ENCODE peak calls at places on chromosomes 2 and 18, in seven cellular contexts. One of them, this sample, is unnamed.

GRCh38 chr2:225334524-225334923 is 65.0 kb upstream of the NYAP2 start:
- DNase-seq in HepG2: no peak
- DNase-seq in SK-N-SH: peak; percentile 32
- DNase-seq in K562: no peak
- DNase-seq in GM12878: no peak
- DNase-seq in HCT116: no peak
- DNase-seq in H1: no peak
- DNase-seq in this sample: peak; percentile 22

GRCh38 chr2:240817496-240818292 is 2.3 kb downstream of the KIF1A start:
- DNase-seq in HepG2: no peak
- DNase-seq in SK-N-SH: no peak
- DNase-seq in K562: no peak
- DNase-seq in GM12878: no peak
- DNase-seq in HCT116: no peak
- DNase-seq in H1: no peak
- DNase-seq in this sample: no peak

GRCh38 chr2:216546646-216547403 is 48.2 kb downstream of the RPL37A start:
- DNase-seq in HepG2: no peak
- DNase-seq in SK-N-SH: no peak
- DNase-seq in K562: no peak
- DNase-seq in GM12878: no peak
- DNase-seq in HCT116: no peak
- DNase-seq in H1: no peak
- DNase-seq in this sample: no peak

GRCh38 chr2:197033222-197033621 is 106.7 kb upstream of the PGAP1 start:
- DNase-seq in HepG2: no peak
- DNase-seq in SK-N-SH: no peak
- DNase-seq in K562: no peak
- DNase-seq in GM12878: no peak
- DNase-seq in HCT116: no peak
- DNase-seq in H1: no peak
- DNase-seq in this sample: no peak

GRCh38 chr2:217061916-217062315 is 202.1 kb upstream of the TNP1 start:
- DNase-seq in HepG2: no peak
- DNase-seq in SK-N-SH: no peak
- DNase-seq in K562: no peak
- DNase-seq in GM12878: no peak
- DNase-seq in HCT116: no peak
- DNase-seq in H1: no peak
- DNase-seq in this sample: no peak

GRCh38 chr2:71801969-71802368 is 345.7 kb downstream of the CYP26B1 start:
- DNase-seq in HepG2: peak; percentile 42
- DNase-seq in SK-N-SH: peak; percentile 51
- DNase-seq in K562: peak; percentile 62
- DNase-seq in GM12878: no peak
- DNase-seq in HCT116: peak; percentile 27
- DNase-seq in H1: peak; percentile 87
- DNase-seq in this sample: no peak

GRCh38 chr2:181198188-181198864 is 217.9 kb downstream of the UBE2E3 start:
- DNase-seq in HepG2: no peak
- DNase-seq in SK-N-SH: no peak
- DNase-seq in K562: no peak
- DNase-seq in GM12878: no peak
- DNase-seq in HCT116: no peak
- DNase-seq in H1: no peak
- DNase-seq in this sample: no peak

GRCh38 chr18:68436485-68436884 is 278.4 kb downstream of the TMX3 start:
- DNase-seq in HepG2: no peak
- DNase-seq in SK-N-SH: no peak
- DNase-seq in K562: no peak
- DNase-seq in GM12878: no peak
- DNase-seq in HCT116: no peak
- DNase-seq in H1: no peak
- DNase-seq in this sample: no peak

GRCh38 chr18:62288669-62289016 is 36.5 kb upstream of the TNFRSF11A start:
- DNase-seq in HepG2: no peak
- DNase-seq in SK-N-SH: no peak
- DNase-seq in K562: no peak
- DNase-seq in GM12878: no peak
- DNase-seq in HCT116: no peak
- DNase-seq in H1: no peak
- DNase-seq in this sample: no peak

GRCh38 chr2:233477548-233478433 is 88.8 kb downstream of the USP40 start:
- DNase-seq in HepG2: no peak
- DNase-seq in SK-N-SH: no peak
- DNase-seq in K562: no peak
- DNase-seq in GM12878: no peak
- DNase-seq in HCT116: no peak
- DNase-seq in H1: no peak
- DNase-seq in this sample: no peak

GRCh38 chr2:201279079-201279478 is 18.7 kb downstream of the CASP8 start:
- DNase-seq in HepG2: no peak
- DNase-seq in SK-N-SH: no peak
- DNase-seq in K562: no peak
- DNase-seq in GM12878: no peak
- DNase-seq in HCT116: no peak
- DNase-seq in H1: no peak
- DNase-seq in this sample: no peak

GRCh38 chr2:174023591-174024523 is 58.7 kb upstream of the SP3 start:
- DNase-seq in HepG2: peak; percentile 78
- DNase-seq in SK-N-SH: peak; percentile 81
- DNase-seq in K562: peak; percentile 11
- DNase-seq in GM12878: no peak
- DNase-seq in HCT116: peak; percentile 27
- DNase-seq in H1: peak; percentile 75
- DNase-seq in this sample: no peak

GRCh38 chr2:105425936-105426625 is 27.2 kb upstream of the FHL2 start:
- DNase-seq in HepG2: no peak
- DNase-seq in SK-N-SH: peak; percentile 32
- DNase-seq in K562: peak; percentile 75
- DNase-seq in GM12878: no peak
- DNase-seq in HCT116: no peak
- DNase-seq in H1: no peak
- DNase-seq in this sample: no peak

GRCh38 chr2:65974067-65974723 is 460.7 kb upstream of the MEIS1 start:
- DNase-seq in HepG2: no peak
- DNase-seq in SK-N-SH: no peak
- DNase-seq in K562: peak; percentile 7
- DNase-seq in GM12878: no peak
- DNase-seq in HCT116: no peak
- DNase-seq in H1: no peak
- DNase-seq in this sample: no peak
- TF ChIP-seq JUND in HepG2: no peak
- TF ChIP-seq JUND in SK-N-SH: no peak
- TF ChIP-seq JUND in K562: no peak
- TF ChIP-seq JUND in GM12878: no peak
- TF ChIP-seq JUND in HCT116: no peak
- TF ChIP-seq JUND in H1: no peak
- TF ChIP-seq JUND in this sample: no peak

GRCh38 chr2:156320491-156320896 is 12.0 kb downstream of the NR4A2 start:
- DNase-seq in HepG2: no peak
- DNase-seq in SK-N-SH: peak; percentile 13
- DNase-seq in K562: peak; percentile 33
- DNase-seq in GM12878: no peak
- DNase-seq in HCT116: no peak
- DNase-seq in H1: peak; percentile 78
- DNase-seq in this sample: no peak
- TF ChIP-seq JUND in HepG2: no peak
- TF ChIP-seq JUND in SK-N-SH: no peak
- TF ChIP-seq JUND in K562: no peak
- TF ChIP-seq JUND in GM12878: no peak
- TF ChIP-seq JUND in HCT116: no peak
- TF ChIP-seq JUND in H1: no peak
- TF ChIP-seq JUND in this sample: no peak

DNA sequence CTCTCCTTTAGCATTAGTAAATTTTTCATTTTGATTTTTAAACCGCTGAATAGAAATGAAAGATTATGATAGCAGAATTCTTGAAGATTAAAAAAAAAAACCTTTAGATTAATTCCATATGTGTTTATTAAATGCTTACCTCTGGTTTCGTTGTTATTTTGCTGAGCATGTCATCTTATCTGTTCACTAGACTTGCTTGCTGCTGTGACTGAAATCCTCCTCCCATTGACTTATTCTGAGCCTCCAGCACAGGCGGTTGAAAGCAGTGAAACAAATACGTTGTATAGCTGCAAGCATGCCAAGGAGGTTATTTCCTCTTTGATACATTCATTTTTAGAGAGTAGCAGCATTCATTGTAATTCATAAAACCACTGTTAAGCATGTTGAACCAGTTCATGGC is at the start of gene HTR2B:
- DNase-seq in HepG2: no peak
- DNase-seq in SK-N-SH: peak; percentile 62
- DNase-seq in K562: no peak
- DNase-seq in GM12878: no peak
- DNase-seq in HCT116: no peak
- DNase-seq in H1: no peak
- DNase-seq in this sample: no peak
- TF ChIP-seq JUND in HepG2: no peak
- TF ChIP-seq JUND in SK-N-SH: no peak
- TF ChIP-seq JUND in K562: no peak
- TF ChIP-seq JUND in GM12878: no peak
- TF ChIP-seq JUND in HCT116: no peak
- TF ChIP-seq JUND in H1: no peak
- TF ChIP-seq JUND in this sample: no peak

GRCh38 chr2:234691226-234691600 is 194.3 kb upstream of the ARL4C start:
- DNase-seq in HepG2: no peak
- DNase-seq in SK-N-SH: peak; percentile 30
- DNase-seq in K562: no peak
- DNase-seq in GM12878: no peak
- DNase-seq in HCT116: no peak
- DNase-seq in H1: peak; percentile 2
- DNase-seq in this sample: no peak

GRCh38 chr2:234691968-234692955 is 195.4 kb upstream of the ARL4C start:
- DNase-seq in HepG2: peak; percentile 97
- DNase-seq in SK-N-SH: no peak
- DNase-seq in K562: no peak
- DNase-seq in GM12878: no peak
- DNase-seq in HCT116: no peak
- DNase-seq in H1: peak; percentile 14
- DNase-seq in this sample: no peak

GRCh38 chr2:234690569-234691225 is 193.8 kb upstream of the ARL4C start:
- DNase-seq in HepG2: peak; percentile 42
- DNase-seq in SK-N-SH: peak; percentile 33
- DNase-seq in K562: no peak
- DNase-seq in GM12878: no peak
- DNase-seq in HCT116: no peak
- DNase-seq in H1: peak; percentile 19
- DNase-seq in this sample: no peak

GRCh38 chr2:234695981-234696380 is 199.1 kb upstream of the ARL4C start:
- DNase-seq in HepG2: no peak
- DNase-seq in SK-N-SH: no peak
- DNase-seq in K562: no peak
- DNase-seq in GM12878: no peak
- DNase-seq in HCT116: no peak
- DNase-seq in H1: no peak
- DNase-seq in this sample: no peak

DNA sequence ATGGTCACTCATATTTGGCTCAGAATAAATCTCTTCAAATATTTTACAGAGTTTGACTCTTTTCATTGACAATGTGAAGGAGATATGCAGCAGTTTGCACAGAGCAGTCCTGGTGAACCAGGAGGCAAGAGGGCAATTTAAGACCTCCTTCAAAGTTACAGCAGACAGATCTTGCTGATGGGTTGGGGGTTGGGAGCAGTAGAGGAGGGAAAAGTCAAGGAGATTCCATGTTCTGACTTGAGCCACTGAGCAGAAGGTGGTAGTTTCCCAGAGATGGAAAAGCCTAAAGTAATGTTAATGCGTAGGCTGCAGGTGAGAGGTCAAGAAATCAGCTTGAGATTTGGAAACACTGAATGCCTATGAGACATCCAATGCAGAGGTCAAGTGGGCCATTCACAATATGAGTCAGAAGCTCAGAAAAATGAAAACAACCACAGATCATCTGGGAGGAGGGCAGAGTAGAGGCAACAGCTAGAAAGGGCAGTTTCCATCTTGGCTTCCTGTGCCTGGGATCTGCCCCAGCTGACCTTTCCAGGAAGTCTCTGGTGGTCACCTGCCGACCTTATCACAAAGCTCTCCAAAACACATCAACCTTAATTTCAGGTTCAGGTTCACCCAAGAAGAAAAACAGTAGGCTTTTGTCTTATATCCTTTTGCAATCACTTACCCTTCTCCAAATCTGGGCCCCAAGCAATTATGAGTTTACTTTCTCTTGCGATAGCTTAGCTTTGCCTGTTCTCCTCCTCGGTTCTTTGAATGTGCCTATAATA is 197.5 kb upstream of the ARL4C start:
- DNase-seq in HepG2: peak; percentile 93
- DNase-seq in SK-N-SH: no peak
- DNase-seq in K562: no peak
- DNase-seq in GM12878: no peak
- DNase-seq in HCT116: peak; percentile 60
- DNase-seq in H1: peak; percentile 13
- DNase-seq in this sample: no peak
- TF ChIP-seq JUND in HepG2: peak; percentile 72
- TF ChIP-seq JUND in SK-N-SH: no peak
- TF ChIP-seq JUND in K562: no peak
- TF ChIP-seq JUND in GM12878: no peak
- TF ChIP-seq JUND in HCT116: peak; percentile 67
- TF ChIP-seq JUND in H1: no peak
- TF ChIP-seq JUND in this sample: no peak

DNA sequence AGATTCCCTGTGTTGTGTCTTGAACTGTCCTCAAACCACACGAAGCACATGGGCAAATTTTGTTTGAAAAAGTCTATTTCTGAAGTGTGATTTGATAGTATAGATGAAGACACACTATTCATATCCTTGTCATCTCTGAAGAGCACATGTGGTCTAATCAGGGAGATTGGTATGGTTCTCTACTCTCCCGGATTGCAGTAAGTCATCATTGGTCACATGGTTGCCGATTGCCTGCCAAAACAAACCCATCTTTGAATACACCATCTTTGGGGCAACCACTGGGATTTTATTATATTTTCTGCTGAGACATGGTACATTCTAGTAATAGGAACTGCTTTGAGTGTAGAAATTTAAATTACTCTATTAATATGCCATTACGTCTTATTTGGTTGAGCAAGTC is 186.9 kb downstream of the MYO1B start:
- DNase-seq in HepG2: no peak
- DNase-seq in SK-N-SH: no peak
- DNase-seq in K562: no peak
- DNase-seq in GM12878: no peak
- DNase-seq in HCT116: no peak
- DNase-seq in H1: no peak
- DNase-seq in this sample: no peak
- TF ChIP-seq JUND in HepG2: no peak
- TF ChIP-seq JUND in SK-N-SH: no peak
- TF ChIP-seq JUND in K562: no peak
- TF ChIP-seq JUND in GM12878: no peak
- TF ChIP-seq JUND in HCT116: no peak
- TF ChIP-seq JUND in H1: no peak
- TF ChIP-seq JUND in this sample: no peak

This sample was measured in T47D.